ENCODE peak calls at places on chromosomes 11 and 22, in six cellular contexts. H is cardiac muscle cell, D is H1, J is ovary, B is left ventricle myocardium inferior, O is fibroblast of lung. P is an unnamed sample.

GRCh38 chr11:111633756-111634362 is 31.6 kb downstream of the SIK2 start:
- DNase-seq in H (peak; percentile 25), B (no peak), J (no peak), O (no peak), D (no peak), P (no peak)

GRCh38 chr11:27875480-27876208 is 175.4 kb upstream of the BDNF start:
- DNase-seq in H (peak; percentile 35), B (no peak), O (no peak), D (no peak), J (no peak), P (no peak)

GRCh38 chr11:64382586-64382985 is 23.6 kb downstream of the RPS6KA4 start:
- DNase-seq in B (no peak), J (no peak), H (no peak), O (no peak), D (no peak), P (no peak)

GRCh38 chr11:27213232-27213660 is 149.8 kb downstream of the CCDC34 start:
- DNase-seq in O (peak; percentile 85), J (no peak), D (peak; percentile 24), B (no peak), H (peak; percentile 86), P (no peak)

GRCh38 chr11:40388097-40388818 is 1071.2 kb downstream of the LRRC4C start:
- DNase-seq in O (peak; percentile 34), H (no peak), B (no peak), D (no peak), J (no peak), P (no peak)

GRCh38 chr11:130600616-130601015 is 152.2 kb downstream of the ADAMTS15 start:
- DNase-seq in O (no peak), J (no peak), D (peak; percentile 39), B (no peak), H (no peak), P (no peak)

GRCh38 chr11:86192858-86193257 is 51.7 kb upstream of the EED start:
- DNase-seq in H (no peak), J (no peak), D (no peak), O (no peak), B (no peak), P (no peak)

GRCh38 chr11:134334796-134335571 is 3.2 kb downstream of the GLB1L2 start:
- DNase-seq in B (no peak), J (no peak), H (no peak), O (no peak), D (no peak), P (no peak)

GRCh38 chr11:71342951-71343827 is 90.8 kb upstream of the SHANK2 start:
- DNase-seq in H (peak; percentile 41), B (no peak), J (no peak), D (peak; percentile 86), O (peak; percentile 12), P (peak; percentile 64)

GRCh38 chr11:1310772-1311468 is 1.5 kb upstream of the TOLLIP start:
- DNase-seq in J (no peak), H (no peak), D (peak; percentile 46), B (no peak), O (no peak), P (no peak)
- H3K4me3 ChIP-seq in J (peak overlapping the region; percentile 91), H (no peak overlapping the region), D (no peak overlapping the region), B (peak overlapping the region; percentile 88), O (no peak overlapping the region), P (no peak overlapping the region)

DNA sequence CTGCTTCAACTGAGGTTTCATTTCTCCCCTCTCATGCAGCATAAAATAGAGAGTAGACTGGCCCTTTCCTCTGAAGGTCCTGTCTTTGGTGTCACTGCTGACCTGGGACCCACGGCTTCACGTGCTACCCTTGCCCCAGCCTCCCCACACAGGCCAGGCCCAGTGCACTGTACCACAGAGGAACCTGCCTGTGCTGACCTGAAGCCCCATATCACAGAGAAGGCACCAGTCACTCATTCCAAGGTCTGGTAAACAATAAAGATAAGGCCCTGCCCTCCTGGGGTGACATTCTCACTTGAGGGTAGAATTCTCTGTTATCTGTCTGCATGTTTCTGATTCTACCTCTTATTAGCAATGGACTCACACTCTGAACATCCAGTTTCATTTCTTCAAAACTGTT is 51.3 kb downstream of the RPL27A start:
- DNase-seq in J (no peak), O (no peak), D (no peak), B (no peak), H (no peak), P (no peak)
- H3K27ac ChIP-seq in J (no peak overlapping the region), O (no peak overlapping the region), D (peak overlapping the region; percentile 19), B (peak overlapping the region; percentile 84), H (no peak overlapping the region), P (no peak overlapping the region)

GRCh38 chr22:32999039-32999861 is 58.9 kb downstream of the SYN3 start:
- DNase-seq in D (peak; percentile 17), J (no peak), H (no peak), O (no peak), B (no peak), P (no peak)

GRCh38 chr22:32996702-32997101 is 61.5 kb downstream of the SYN3 start:
- DNase-seq in H (no peak), B (peak; percentile 78), J (no peak), D (peak; percentile 26), O (no peak), P (no peak)

GRCh38 chr22:32998373-32998772 is 59.8 kb downstream of the SYN3 start:
- DNase-seq in D (peak; percentile 2), H (no peak), O (no peak), J (no peak), B (no peak), P (no peak)

GRCh38 chr22:32996276-32996675 is 61.9 kb downstream of the SYN3 start:
- DNase-seq in D (no peak), H (no peak), O (no peak), J (no peak), B (no peak), P (no peak)

GRCh38 chr22:32997295-32997694 is 60.9 kb downstream of the SYN3 start:
- DNase-seq in O (no peak), D (peak; percentile 13), J (no peak), B (no peak), H (no peak), P (no peak)
- H3K4me1 ChIP-seq in O (no peaks in the 10 kb centered on the region), D (peaks cover 6% of the 10 kb centered on the region), J (peaks cover 9% of the 10 kb centered on the region), B (peaks cover 33% of the 10 kb centered on the region), H (no peaks in the 10 kb centered on the region), P (peaks cover 1% of the 10 kb centered on the region)

DNA sequence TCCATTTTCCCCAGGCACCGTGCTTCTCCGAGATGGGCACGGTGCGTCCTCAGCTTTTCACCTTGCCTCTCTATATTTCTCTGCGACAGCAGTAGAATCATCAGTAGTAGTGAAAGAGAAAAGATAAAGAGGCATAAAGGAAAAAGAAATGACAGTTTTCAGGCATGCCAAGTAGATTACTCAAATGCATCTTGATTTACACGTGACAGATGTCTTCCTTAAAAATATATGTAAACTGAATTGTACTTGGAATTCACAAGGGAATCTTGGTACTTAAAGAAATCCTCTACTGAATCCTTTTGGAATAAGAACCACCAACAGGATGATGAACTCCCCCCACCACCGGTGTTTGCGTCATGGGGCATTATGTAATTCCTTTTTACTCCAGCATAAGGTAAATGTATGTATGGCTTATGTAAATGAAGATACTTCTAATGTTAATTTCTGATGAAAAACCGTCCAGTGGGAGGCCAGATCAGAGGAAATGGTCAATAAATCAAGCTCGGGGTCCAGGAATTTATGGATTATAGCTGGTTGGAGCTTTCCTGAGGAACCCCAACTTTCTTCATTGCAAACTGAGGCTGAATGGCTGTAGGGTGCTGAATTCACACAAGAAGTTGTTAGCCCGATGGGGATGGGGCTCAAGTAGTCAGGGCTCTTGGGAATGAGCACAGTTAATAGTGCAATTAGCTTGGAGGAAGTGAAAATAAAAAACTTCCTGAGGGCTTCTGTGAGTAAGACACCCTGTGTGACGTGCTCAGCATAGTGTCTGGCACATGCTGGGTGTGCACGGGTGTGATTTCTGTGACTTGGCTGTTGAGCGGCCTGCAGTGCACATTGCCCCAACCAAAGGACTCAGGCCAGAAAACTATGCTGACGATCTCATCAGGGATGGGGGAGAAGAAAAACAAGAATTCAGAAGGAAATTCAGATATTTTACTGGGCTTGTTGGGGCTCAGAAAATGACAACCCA is 630.4 kb downstream of the OPCML start:
- DNase-seq in J (no peak), H (no peak), O (no peak), B (no peak), D (no peak), P (no peak)
- H3K4me3 ChIP-seq in J (no peak overlapping the region), H (no peak overlapping the region), O (no peak overlapping the region), B (no peak overlapping the region), D (no peak overlapping the region), P (no peak overlapping the region)

GRCh38 chr11:67396587-67397398 is 4.9 kb downstream of the PPP1CA start:
- DNase-seq in D (no peak), O (no peak), B (no peak), J (no peak), H (no peak), P (no peak)
- H3K27ac ChIP-seq in D (no peak overlapping the region), O (no peak overlapping the region), B (no peak overlapping the region), J (no peak overlapping the region), H (no peak overlapping the region), P (no peak overlapping the region)